ENCODE peak calls at places on chromosome 1, in eight cellular contexts. V is neuronal stem cell, O is SK-N-SH, X is mammary epithelial cell, H is IMR-90, U is endodermal cell, W is fibroblast of lung, L is HCT116. G is an unnamed sample. For H3K4me1, the result is how much of the 10 kb centered on the place peaks cover.

GRCh38 chr1:222369148-222369547 is 178.8 kb downstream of the HHIPL2 start:
- DNase-seq in V (no peak), O (no peak), X (no peak), H (no peak), U (no peak), W (no peak), L (no peak), G (no peak)

GRCh38 chr1:32192220-32192948 is 8.0 kb upstream of the CCDC28B start:
- DNase-seq in V (no peak), O (no peak), X (no peak), H (no peak), U (no peak), W (no peak), L (no peak), G (no peak)

GRCh38 chr1:28656335-28656734 is 7.9 kb downstream of the RNU11 start:
- DNase-seq in V (no peak), O (no peak), X (no peak), H (no peak), U (no peak), W (no peak), L (no peak), G (no peak)

GRCh38 chr1:182604128-182604834 is at the start of gene RGS16:
- DNase-seq in V (peak), O (peak), X (peak), H (peak), U (peak), W (peak), L (peak), G (peak)

GRCh38 chr1:226657788-226658537 is 81.1 kb downstream of the ITPKB start:
- DNase-seq in V (no peak), O (no peak), X (peak), H (no peak), U (no peak), W (no peak), L (no peak), G (no peak)

GRCh38 chr1:116759636-116760035 is 5.4 kb downstream of the CD2 start:
- DNase-seq in V (no peak), O (no peak), X (no peak), H (no peak), U (no peak), W (no peak), L (no peak), G (no peak)

GRCh38 chr1:62229932-62230331 is 35.3 kb downstream of the L1TD1 start:
- DNase-seq in V (no peak), O (peak), X (no peak), H (no peak), U (peak), W (no peak), L (no peak), G (peak)

GRCh38 chr1:179082308-179083030 is 599 bp downstream of the TOR3A start:
- DNase-seq in V (peak), O (peak), X (peak), H (no peak), U (peak), W (no peak), L (no peak), G (peak)

GRCh38 chr1:151970641-151971040 is 23.0 kb downstream of the S100A10 start:
- DNase-seq in V (no peak), O (no peak), X (peak), H (no peak), U (no peak), W (no peak), L (no peak), G (no peak)

GRCh38 chr1:161198206-161198876 is 513 bp downstream of the ADAMTS4 start:
- DNase-seq in V (no peak), O (peak), X (no peak), H (no peak), U (peak), W (no peak), L (no peak), G (peak)

GRCh38 chr1:235838021-235838420 is 28.7 kb downstream of the LYST start:
- DNase-seq in V (no peak), O (no peak), X (no peak), H (no peak), U (no peak), W (no peak), L (no peak), G (no peak)

GRCh38 chr1:226754797-226755533 is 15.9 kb upstream of the ITPKB start:
- DNase-seq in V (no peak), O (no peak), X (no peak), H (no peak), U (no peak), W (no peak), L (no peak), G (no peak)

GRCh38 chr1:119805746-119806145 is 5.5 kb downstream of the REG4 start:
- DNase-seq in V (no peak), O (no peak), X (no peak), H (no peak), U (no peak), W (no peak), L (no peak), G (no peak)

GRCh38 chr1:65001238-65001792 is 35.0 kb upstream of the JAK1 start:
- DNase-seq in V (no peak), O (no peak), X (no peak), H (peak), U (peak), W (peak), L (no peak), G (peak)

GRCh38 chr1:117308406-117308916 is 58.8 kb upstream of the MAN1A2 start:
- DNase-seq in V (no peak), O (no peak), X (no peak), H (no peak), U (no peak), W (no peak), L (no peak), G (no peak)

GRCh38 chr1:186985889-186986491 is 157.2 kb downstream of the PLA2G4A start:
- DNase-seq in V (peak), O (peak), X (peak), H (peak), U (no peak), W (peak), L (peak), G (peak)

GRCh38 chr1:38923607-38924006 is 18.0 kb downstream of the RHBDL2 start:
- DNase-seq in V (no peak), O (no peak), X (no peak), H (no peak), U (no peak), W (peak), L (no peak), G (no peak)

GRCh38 chr1:176954242-176954641 is 210.3 kb downstream of the ASTN1 start:
- DNase-seq in V (no peak), O (no peak), X (no peak), H (no peak), U (no peak), W (no peak), L (peak), G (no peak)

GRCh38 chr1:40060351-40060750 is 19.8 kb downstream of the CAP1 start:
- DNase-seq in V (no peak), O (no peak), X (no peak), H (no peak), U (no peak), W (no peak), L (no peak), G (no peak)
- H3K4me1 ChIP-seq in V (under half), O (under half), X (under half), H (under half), U (under half), W (under half), L (under half), G (under half)

GRCh38 chr1:44785501-44786137 is 2.4 kb downstream of the BEST4 start:
- DNase-seq in V (no peak), O (no peak), X (no peak), H (no peak), U (peak), W (no peak), L (no peak), G (no peak)

GRCh38 chr1:44786138-44786840 is 1.7 kb downstream of the BEST4 start:
- DNase-seq in V (no peak), O (peak), X (peak), H (peak), U (peak), W (peak), L (peak), G (peak)

GRCh38 chr1:44784094-44785026 is 3.6 kb downstream of the BEST4 start:
- DNase-seq in V (no peak), O (peak), X (peak), H (no peak), U (peak), W (no peak), L (no peak), G (no peak)

GRCh38 chr1:44783697-44784093 is 4.3 kb downstream of the BEST4 start:
- DNase-seq in V (no peak), O (no peak), X (no peak), H (no peak), U (no peak), W (no peak), L (no peak), G (no peak)

GRCh38 chr1:44785027-44785376 is 3.0 kb downstream of the BEST4 start:
- DNase-seq in V (no peak), O (no peak), X (no peak), H (no peak), U (peak), W (no peak), L (no peak), G (no peak)
- H3K4me3 ChIP-seq in V (no peak), O (no peak), X (no peak), H (no peak), U (no peak), W (no peak), L (no peak), G (no peak)

GRCh38 chr1:223695941-223696340 is 16.4 kb upstream of the CAPN2 start:
- DNase-seq in V (no peak), O (no peak), X (no peak), H (no peak), U (no peak), W (peak), L (no peak), G (no peak)

GRCh38 chr1:223703668-223704013 is 8.7 kb upstream of the CAPN2 start:
- DNase-seq in V (no peak), O (no peak), X (no peak), H (no peak), U (peak), W (no peak), L (no peak), G (no peak)

GRCh38 chr1:223702735-223703667 is 9.3 kb upstream of the CAPN2 start:
- DNase-seq in V (no peak), O (no peak), X (peak), H (peak), U (peak), W (peak), L (no peak), G (peak)

GRCh38 chr1:223700942-223701637 is 11.2 kb upstream of the CAPN2 start:
- DNase-seq in V (no peak), O (no peak), X (peak), H (peak), U (peak), W (peak), L (peak), G (peak)

DNA sequence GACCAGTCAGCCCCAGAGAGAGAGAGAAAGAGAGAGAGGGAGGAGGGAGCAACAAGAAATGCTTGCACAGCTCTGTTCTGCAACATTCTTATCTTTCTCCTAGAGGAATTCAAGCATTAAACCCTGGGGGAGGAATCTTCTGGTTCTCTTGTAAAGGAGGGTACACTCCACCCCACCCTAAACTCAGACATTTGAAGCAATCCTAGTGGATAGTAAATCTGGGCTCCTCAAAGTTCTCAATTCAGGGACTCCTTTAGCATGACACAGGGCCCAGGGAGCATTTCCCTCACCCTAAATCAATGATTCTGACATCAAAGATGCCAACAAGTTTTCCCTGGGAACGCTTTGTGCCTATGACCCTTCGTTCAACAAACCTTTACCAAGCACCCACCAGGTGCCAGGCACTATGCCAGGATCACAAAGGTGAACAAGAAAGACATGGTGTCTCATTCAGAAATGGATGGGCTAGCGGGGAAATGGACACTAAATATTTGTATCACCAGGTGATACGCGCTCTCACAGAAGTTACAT is 11.9 kb upstream of the CAPN2 start:
- DNase-seq in V (no peak), O (no peak), X (no peak), H (peak), U (peak), W (peak), L (peak), G (peak)
- H3K9ac ChIP-seq in V (no peak), O (peak), X (peak), H (peak), U (no peak), W (peak), L (peak), G (peak)

DNA sequence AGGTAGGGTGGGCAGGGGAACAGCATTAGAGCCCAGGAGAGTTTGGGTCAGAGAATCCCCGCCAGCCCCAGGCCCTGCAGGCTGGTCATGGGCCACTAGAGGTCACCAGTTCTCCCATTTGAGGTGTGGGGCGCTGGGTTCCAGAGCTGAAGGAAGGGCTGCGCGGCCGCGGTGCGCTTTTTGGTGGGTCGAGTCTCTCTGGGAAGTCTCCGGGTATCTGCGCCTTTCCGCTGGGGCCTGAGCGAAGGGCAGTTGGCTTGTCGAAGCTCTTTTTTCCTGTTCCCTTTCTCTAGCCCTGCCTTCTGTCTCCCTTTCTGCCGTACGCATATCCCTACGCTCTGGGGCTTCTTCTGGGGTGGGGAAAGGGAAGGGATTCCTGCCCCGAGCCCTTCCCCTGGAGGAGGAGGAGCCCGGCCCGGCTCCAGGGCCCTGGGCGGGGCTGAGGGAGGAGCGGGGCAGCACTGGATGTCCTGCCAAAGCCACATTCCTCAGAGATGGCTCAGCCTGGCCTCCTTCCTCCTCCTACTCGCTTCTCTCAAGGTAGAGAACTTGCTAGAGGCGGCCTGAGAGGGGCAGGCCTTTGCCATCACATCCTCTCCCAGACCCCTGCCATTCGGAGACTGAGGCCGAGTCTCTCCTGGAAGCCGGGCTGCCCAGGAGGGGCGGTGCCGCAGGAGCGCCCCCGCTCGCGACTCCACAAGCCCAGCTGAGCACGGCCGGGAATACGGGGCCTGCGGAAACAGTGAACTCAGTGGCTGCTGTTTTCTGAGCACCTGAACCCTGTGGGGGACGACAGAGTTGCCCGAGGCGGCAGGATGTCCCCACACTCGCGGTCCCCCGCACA is 12.0 kb downstream of the ADAMTSL4 start:
- DNase-seq in V (peak), O (peak), X (peak), H (peak), U (peak), W (peak), L (peak), G (peak)
- H3K4me1 ChIP-seq in V (under half), O (under half), X (half or more), H (under half), U (under half), W (under half), L (under half), G (half or more)